ENCODE peak calls at places on chromosomes 4 and X, in eight cellular contexts. Y is globus pallidus, W is pons, N is fibroblast of pulmonary artery, B is MV-4-11, R is lower leg skin, E is T-helper 2 cell, T is kidney. H is an unnamed sample.

GRCh38 chrX:13001961-13002671 is 27.2 kb downstream of the TMSB4X start:
- DNase-seq in Y (no peak), W (no peak), N (no peak), B (no peak), R (no peak), E (no peak), T (no peak), H (no peak)

GRCh38 chr4:7827566-7827965 is 112.1 kb downstream of the AFAP1 start:
- DNase-seq in Y (no peak), W (no peak), N (no peak), B (peak), R (no peak), E (no peak), T (no peak), H (no peak)

GRCh38 chrX:40093586-40093985 is 4.2 kb downstream of the BCOR start:
- DNase-seq in Y (no peak), W (no peak), N (no peak), B (no peak), R (no peak), E (no peak), T (no peak), H (no peak)

GRCh38 chr4:68361146-68361589 is 11.3 kb upstream of the YTHDC1 start:
- DNase-seq in Y (no peak), W (no peak), N (peak), B (no peak), R (no peak), E (no peak), T (no peak), H (no peak)

GRCh38 chrX:109350621-109351020 is 131.3 kb downstream of the GUCY2F start:
- DNase-seq in Y (no peak), W (no peak), N (no peak), B (peak), R (no peak), E (no peak), T (no peak), H (no peak)

GRCh38 chrX:108267561-108267960 is 170.7 kb downstream of the COL4A6 start:
- DNase-seq in Y (no peak), W (no peak), N (no peak), B (no peak), R (no peak), E (no peak), T (no peak), H (no peak)

GRCh38 chr4:37615720-37616063 is 70.5 kb downstream of the RELL1 start:
- DNase-seq in Y (no peak), W (no peak), N (no peak), B (no peak), R (no peak), E (no peak), T (no peak), H (no peak)

GRCh38 chr4:141046255-141046654 is 87.0 kb downstream of the RNF150 start:
- DNase-seq in Y (no peak), W (no peak), N (peak), B (peak), R (no peak), E (no peak), T (no peak), H (no peak)

GRCh38 chrX:46263494-46263893 is 281.7 kb downstream of the ZNF674 start:
- DNase-seq in Y (no peak), W (no peak), N (no peak), B (no peak), R (no peak), E (no peak), T (no peak), H (no peak)